ENCODE peak calls at places on chromosomes 6 and 20, in nine cellular contexts. One of them, this sample, is unnamed.

GRCh38 chr6:98841589-98842488 is 7.5 kb downstream of the POU3F2 start:
- DNase-seq in CD4-positive, alpha-beta T cell: no peak
- DNase-seq in ovary: no peak
- DNase-seq in natural killer cell: no peak
- DNase-seq in NB4: no peak
- DNase-seq in glutamatergic neuron: no peak
- DNase-seq in AG10803: no peak
- DNase-seq in PC-3: no peak
- DNase-seq in hepatocyte: no peak
- DNase-seq in this sample: no peak

GRCh38 chr6:9397981-9398559 is 962.7 kb upstream of the SLC35B3 start:
- DNase-seq in PC-3: peak; percentile 87
- DNase-seq in CD4-positive, alpha-beta T cell: no peak
- DNase-seq in AG10803: no peak
- DNase-seq in glutamatergic neuron: peak; percentile 16
- DNase-seq in hepatocyte: peak; percentile 74
- DNase-seq in natural killer cell: no peak
- DNase-seq in ovary: no peak
- DNase-seq in NB4: no peak
- DNase-seq in this sample: no peak

GRCh38 chr6:158131926-158132325 is 36.1 kb downstream of the SERAC1 start:
- DNase-seq in CD4-positive, alpha-beta T cell: no peak
- DNase-seq in NB4: peak; percentile 72
- DNase-seq in hepatocyte: peak; percentile 35
- DNase-seq in glutamatergic neuron: no peak
- DNase-seq in PC-3: peak; percentile 39
- DNase-seq in natural killer cell: no peak
- DNase-seq in AG10803: no peak
- DNase-seq in ovary: no peak
- DNase-seq in this sample: no peak

GRCh38 chr6:45548657-45549515 is 171.2 kb upstream of the SUPT3H start:
- DNase-seq in CD4-positive, alpha-beta T cell: no peak
- DNase-seq in glutamatergic neuron: no peak
- DNase-seq in PC-3: no peak
- DNase-seq in natural killer cell: no peak
- DNase-seq in ovary: no peak
- DNase-seq in hepatocyte: no peak
- DNase-seq in AG10803: no peak
- DNase-seq in NB4: no peak
- DNase-seq in this sample: no peak

GRCh38 chr6:122144229-122144628 is 255.2 kb upstream of the HSF2 start:
- DNase-seq in glutamatergic neuron: no peak
- DNase-seq in CD4-positive, alpha-beta T cell: no peak
- DNase-seq in ovary: no peak
- DNase-seq in NB4: no peak
- DNase-seq in AG10803: no peak
- DNase-seq in hepatocyte: no peak
- DNase-seq in PC-3: no peak
- DNase-seq in natural killer cell: no peak
- DNase-seq in this sample: no peak

GRCh38 chr20:47951521-47951951 is 166.3 kb upstream of the SULF2 start:
- DNase-seq in AG10803: peak; percentile 20
- DNase-seq in hepatocyte: no peak
- DNase-seq in NB4: no peak
- DNase-seq in ovary: no peak
- DNase-seq in PC-3: peak; percentile 92
- DNase-seq in natural killer cell: no peak
- DNase-seq in glutamatergic neuron: no peak
- DNase-seq in CD4-positive, alpha-beta T cell: no peak
- DNase-seq in this sample: no peak

GRCh38 chr20:60215786-60216730 is 257.8 kb downstream of the CDH26 start:
- DNase-seq in ovary: no peak
- DNase-seq in natural killer cell: no peak
- DNase-seq in glutamatergic neuron: no peak
- DNase-seq in CD4-positive, alpha-beta T cell: no peak
- DNase-seq in PC-3: no peak
- DNase-seq in AG10803: no peak
- DNase-seq in hepatocyte: no peak
- DNase-seq in NB4: no peak
- DNase-seq in this sample: no peak

GRCh38 chr20:45378191-45378590 is at the start of gene TP53TG5:
- DNase-seq in CD4-positive, alpha-beta T cell: no peak
- DNase-seq in NB4: no peak
- DNase-seq in ovary: no peak
- DNase-seq in PC-3: no peak
- DNase-seq in hepatocyte: no peak
- DNase-seq in natural killer cell: no peak
- DNase-seq in glutamatergic neuron: no peak
- DNase-seq in AG10803: no peak
- DNase-seq in this sample: no peak

GRCh38 chr20:36311854-36312723 is 6.0 kb downstream of the DLGAP4 start:
- DNase-seq in NB4: no peak
- DNase-seq in natural killer cell: no peak
- DNase-seq in hepatocyte: no peak
- DNase-seq in CD4-positive, alpha-beta T cell: no peak
- DNase-seq in ovary: no peak
- DNase-seq in AG10803: no peak
- DNase-seq in glutamatergic neuron: no peak
- DNase-seq in PC-3: no peak
- DNase-seq in this sample: peak; percentile 5

GRCh38 chr6:7996538-7997225 is 67.5 kb downstream of the BLOC1S5 start:
- DNase-seq in glutamatergic neuron: no peak
- DNase-seq in CD4-positive, alpha-beta T cell: no peak
- DNase-seq in natural killer cell: no peak
- DNase-seq in PC-3: no peak
- DNase-seq in NB4: no peak
- DNase-seq in ovary: no peak
- DNase-seq in AG10803: peak; percentile 53
- DNase-seq in hepatocyte: peak; percentile 70
- DNase-seq in this sample: no peak

GRCh38 chr6:159257846-159258245 is 88.6 kb downstream of the FNDC1 start:
- DNase-seq in NB4: no peak
- DNase-seq in CD4-positive, alpha-beta T cell: no peak
- DNase-seq in AG10803: peak; percentile 71
- DNase-seq in ovary: no peak
- DNase-seq in glutamatergic neuron: no peak
- DNase-seq in hepatocyte: no peak
- DNase-seq in natural killer cell: no peak
- DNase-seq in PC-3: no peak
- DNase-seq in this sample: no peak

GRCh38 chr20:25195962-25196700 is 619 bp downstream of the ENTPD6 start:
- DNase-seq in natural killer cell: peak; percentile 30
- DNase-seq in hepatocyte: peak; percentile 66
- DNase-seq in glutamatergic neuron: peak; percentile 68
- DNase-seq in CD4-positive, alpha-beta T cell: no peak
- DNase-seq in AG10803: no peak
- DNase-seq in PC-3: peak; percentile 85
- DNase-seq in ovary: no peak
- DNase-seq in NB4: no peak
- DNase-seq in this sample: peak; percentile 34

GRCh38 chr20:24650091-24650490 is 180.7 kb downstream of the SYNDIG1 start:
- DNase-seq in natural killer cell: no peak
- DNase-seq in AG10803: peak; percentile 65
- DNase-seq in CD4-positive, alpha-beta T cell: no peak
- DNase-seq in PC-3: peak; percentile 74
- DNase-seq in ovary: peak; percentile 31
- DNase-seq in NB4: no peak
- DNase-seq in glutamatergic neuron: no peak
- DNase-seq in hepatocyte: peak; percentile 22
- DNase-seq in this sample: no peak

GRCh38 chr20:62816031-62816878 is 595 bp upstream of the COL9A3 start:
- DNase-seq in AG10803: no peak
- DNase-seq in hepatocyte: no peak
- DNase-seq in NB4: peak; percentile 60
- DNase-seq in PC-3: no peak
- DNase-seq in CD4-positive, alpha-beta T cell: no peak
- DNase-seq in natural killer cell: no peak
- DNase-seq in glutamatergic neuron: no peak
- DNase-seq in ovary: no peak
- DNase-seq in this sample: no peak

GRCh38 chr6:16388488-16388887 is 150.1 kb downstream of the GMPR start:
- DNase-seq in PC-3: no peak
- DNase-seq in ovary: no peak
- DNase-seq in CD4-positive, alpha-beta T cell: no peak
- DNase-seq in natural killer cell: no peak
- DNase-seq in hepatocyte: no peak
- DNase-seq in AG10803: peak; percentile 68
- DNase-seq in NB4: no peak
- DNase-seq in glutamatergic neuron: no peak
- DNase-seq in this sample: no peak

GRCh38 chr20:1242530-1242929 is 16.7 kb downstream of the RAD21L1 start:
- DNase-seq in NB4: no peak
- DNase-seq in PC-3: peak; percentile 86
- DNase-seq in hepatocyte: no peak
- DNase-seq in CD4-positive, alpha-beta T cell: no peak
- DNase-seq in glutamatergic neuron: no peak
- DNase-seq in natural killer cell: no peak
- DNase-seq in AG10803: peak; percentile 78
- DNase-seq in ovary: no peak
- DNase-seq in this sample: no peak

GRCh38 chr6:41584668-41585205 is 38.6 kb downstream of the FOXP4 start:
- DNase-seq in NB4: no peak
- DNase-seq in PC-3: no peak
- DNase-seq in ovary: no peak
- DNase-seq in CD4-positive, alpha-beta T cell: no peak
- DNase-seq in hepatocyte: peak; percentile 86
- DNase-seq in glutamatergic neuron: no peak
- DNase-seq in AG10803: no peak
- DNase-seq in natural killer cell: no peak
- DNase-seq in this sample: peak; percentile 40

GRCh38 chr6:41584205-41584604 is 38.0 kb downstream of the FOXP4 start:
- DNase-seq in ovary: no peak
- DNase-seq in glutamatergic neuron: no peak
- DNase-seq in natural killer cell: no peak
- DNase-seq in CD4-positive, alpha-beta T cell: no peak
- DNase-seq in hepatocyte: no peak
- DNase-seq in NB4: no peak
- DNase-seq in PC-3: no peak
- DNase-seq in AG10803: no peak
- DNase-seq in this sample: no peak

GRCh38 chr6:41586564-41586963 is 40.4 kb downstream of the FOXP4 start:
- DNase-seq in AG10803: no peak
- DNase-seq in PC-3: no peak
- DNase-seq in ovary: no peak
- DNase-seq in natural killer cell: no peak
- DNase-seq in CD4-positive, alpha-beta T cell: no peak
- DNase-seq in hepatocyte: no peak
- DNase-seq in glutamatergic neuron: peak; percentile 54
- DNase-seq in NB4: no peak
- DNase-seq in this sample: no peak

GRCh38 chr6:41587223-41587879 is 41.2 kb downstream of the FOXP4 start:
- DNase-seq in CD4-positive, alpha-beta T cell: no peak
- DNase-seq in natural killer cell: no peak
- DNase-seq in NB4: no peak
- DNase-seq in hepatocyte: no peak
- DNase-seq in glutamatergic neuron: peak; percentile 62
- DNase-seq in ovary: no peak
- DNase-seq in PC-3: no peak
- DNase-seq in AG10803: no peak
- DNase-seq in this sample: no peak

DNA sequence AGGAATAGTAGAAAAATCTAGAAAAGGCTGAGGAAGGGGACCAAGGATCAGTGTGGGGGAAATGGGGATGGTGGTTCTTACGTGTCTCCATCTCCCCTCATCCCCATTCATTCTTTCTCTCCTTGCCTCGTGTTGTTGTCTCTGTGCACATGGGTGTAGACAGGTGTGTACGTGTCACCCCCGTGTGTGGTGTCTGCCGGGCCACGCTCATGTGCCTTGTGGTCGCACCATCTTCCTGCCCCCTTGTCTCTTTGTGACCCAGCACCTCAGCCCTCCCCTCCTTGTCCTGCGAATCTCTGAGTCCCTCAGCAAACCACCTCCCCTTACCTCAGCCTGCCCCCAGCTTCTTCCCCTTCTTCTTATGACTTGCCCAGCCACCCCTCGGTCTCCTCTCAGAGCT is 39.4 kb downstream of the FOXP4 start:
- DNase-seq in CD4-positive, alpha-beta T cell: no peak
- DNase-seq in NB4: no peak
- DNase-seq in AG10803: no peak
- DNase-seq in glutamatergic neuron: no peak
- DNase-seq in hepatocyte: no peak
- DNase-seq in PC-3: no peak
- DNase-seq in ovary: no peak
- DNase-seq in natural killer cell: no peak
- DNase-seq in this sample: no peak
- TF ChIP-seq CTCF in CD4-positive, alpha-beta T cell: no peak
- TF ChIP-seq CTCF in NB4: no peak
- TF ChIP-seq CTCF in AG10803: no peak
- TF ChIP-seq CTCF in glutamatergic neuron: no peak
- TF ChIP-seq CTCF in hepatocyte: no peak
- TF ChIP-seq CTCF in PC-3: no peak
- TF ChIP-seq CTCF in ovary: no peak
- TF ChIP-seq CTCF in natural killer cell: no peak
- TF ChIP-seq CTCF in this sample: no peak

DNA sequence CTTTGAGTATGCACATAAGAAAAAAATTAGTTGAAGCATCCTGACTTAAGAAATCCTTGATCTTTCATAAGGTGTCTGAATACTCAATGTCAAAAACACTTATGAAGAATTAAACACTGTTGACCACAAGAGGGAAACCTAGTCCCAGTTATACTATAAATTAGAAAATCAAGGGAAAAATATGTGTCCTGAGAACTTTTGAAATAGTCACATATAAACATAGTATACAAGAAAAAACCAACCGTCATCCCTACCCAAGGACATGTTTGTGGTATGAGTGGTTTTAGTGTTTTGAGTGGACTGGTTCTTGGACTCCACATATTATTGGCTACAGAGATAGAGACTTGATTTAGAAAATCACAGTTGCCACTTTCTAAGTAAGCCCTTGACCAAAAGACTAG is 7.6 kb upstream of the HLA-DRA start:
- DNase-seq in natural killer cell: no peak
- DNase-seq in PC-3: peak; percentile 51
- DNase-seq in ovary: no peak
- DNase-seq in glutamatergic neuron: no peak
- DNase-seq in AG10803: peak; percentile 22
- DNase-seq in NB4: peak; percentile 40
- DNase-seq in CD4-positive, alpha-beta T cell: no peak
- DNase-seq in hepatocyte: peak; percentile 55
- DNase-seq in this sample: no peak
- TF ChIP-seq CTCF in natural killer cell: peak; percentile 72
- TF ChIP-seq CTCF in PC-3: peak; percentile 63
- TF ChIP-seq CTCF in ovary: peak; percentile 32
- TF ChIP-seq CTCF in glutamatergic neuron: peak; percentile 71
- TF ChIP-seq CTCF in AG10803: peak; percentile 41
- TF ChIP-seq CTCF in NB4: no peak
- TF ChIP-seq CTCF in CD4-positive, alpha-beta T cell: peak; percentile 64
- TF ChIP-seq CTCF in hepatocyte: peak; percentile 73
- TF ChIP-seq CTCF in this sample: peak; percentile 73

GRCh38 chr6:41515995-41516394 is 30.2 kb upstream of the FOXP4 start:
- DNase-seq in ovary: no peak
- DNase-seq in PC-3: no peak
- DNase-seq in CD4-positive, alpha-beta T cell: no peak
- DNase-seq in glutamatergic neuron: no peak
- DNase-seq in AG10803: no peak
- DNase-seq in natural killer cell: no peak
- DNase-seq in NB4: no peak
- DNase-seq in hepatocyte: no peak
- DNase-seq in this sample: no peak
- TF ChIP-seq CTCF in ovary: no peak
- TF ChIP-seq CTCF in PC-3: no peak
- TF ChIP-seq CTCF in CD4-positive, alpha-beta T cell: no peak
- TF ChIP-seq CTCF in glutamatergic neuron: no peak
- TF ChIP-seq CTCF in AG10803: no peak
- TF ChIP-seq CTCF in natural killer cell: no peak
- TF ChIP-seq CTCF in NB4: no peak
- TF ChIP-seq CTCF in hepatocyte: no peak
- TF ChIP-seq CTCF in this sample: no peak

GRCh38 chr6:144896296-144896695 is 611.2 kb downstream of the UTRN start:
- DNase-seq in hepatocyte: no peak
- DNase-seq in AG10803: no peak
- DNase-seq in glutamatergic neuron: no peak
- DNase-seq in NB4: no peak
- DNase-seq in PC-3: no peak
- DNase-seq in natural killer cell: no peak
- DNase-seq in ovary: no peak
- DNase-seq in CD4-positive, alpha-beta T cell: no peak
- DNase-seq in this sample: no peak
- TF ChIP-seq CTCF in hepatocyte: no peak
- TF ChIP-seq CTCF in AG10803: no peak
- TF ChIP-seq CTCF in glutamatergic neuron: no peak
- TF ChIP-seq CTCF in NB4: no peak
- TF ChIP-seq CTCF in PC-3: no peak
- TF ChIP-seq CTCF in natural killer cell: no peak
- TF ChIP-seq CTCF in ovary: no peak
- TF ChIP-seq CTCF in CD4-positive, alpha-beta T cell: no peak
- TF ChIP-seq CTCF in this sample: no peak

This sample was measured in progenitor cell of endocrine pancreas.